ENCODE peak calls at places on chromosomes 16 and 17, in six cellular contexts. P, L, R, N, F and S are unnamed samples.
A peak's percentile ranks its signal among the peaks of the same experiment; 100 is the strongest.

GRCh38 chr17:27984816-27985215 is 57.7 kb upstream of the NLK start:
- DNase-seq in P (no peak), L (no peak), R (no peak), N (no peak), F (no peak), S (no peak)

GRCh38 chr17:3885970-3886369 is 6.9 kb downstream of the CAMKK1 start:
- DNase-seq in P (no peak), L (peak; percentile 90), R (peak; percentile 73), N (no peak), F (peak; percentile 70), S (no peak)

GRCh38 chr17:78797691-78798585 is 15.9 kb upstream of the CYTH1 start:
- DNase-seq in P (no peak), L (no peak), R (no peak), N (no peak), F (no peak), S (no peak)

GRCh38 chr16:66714659-66715307 is 18.2 kb upstream of the CMTM4 start:
- DNase-seq in P (no peak), L (no peak), R (no peak), N (no peak), F (no peak), S (no peak)

GRCh38 chr16:30966033-30966619 is 8.6 kb downstream of the SETD1A start:
- DNase-seq in P (no peak), L (no peak), R (no peak), N (no peak), F (no peak), S (no peak)

GRCh38 chr17:76982408-76983074 is 114.3 kb downstream of the MGAT5B start:
- DNase-seq in P (no peak), L (no peak), R (no peak), N (no peak), F (no peak), S (no peak)

GRCh38 chr16:27237229-27238015 is 31.1 kb downstream of the NSMCE1 start:
- DNase-seq in P (peak; percentile 80), L (no peak), R (no peak), N (peak; percentile 80), F (no peak), S (peak; percentile 39)

GRCh38 chr17:2192367-2193028 is 111.1 kb downstream of the SMG6 start:
- DNase-seq in P (no peak), L (peak; percentile 92), R (peak; percentile 76), N (no peak), F (peak; percentile 95), S (no peak)

GRCh38 chr16:67207857-67208524 is 9.1 kb downstream of the ELMO3 start:
- DNase-seq in P (peak; percentile 38), L (no peak), R (peak; percentile 32), N (no peak), F (peak; percentile 74), S (no peak)

GRCh38 chr17:44278006-44278405 is 10.1 kb upstream of the SLC4A1 start:
- DNase-seq in P (peak; percentile 4), L (peak; percentile 26), R (no peak), N (no peak), F (peak; percentile 25), S (no peak)

GRCh38 chr16:87317766-87318121 is 552 bp upstream of the C16orf95 start:
- DNase-seq in P (peak; percentile 62), L (peak; percentile 67), R (peak; percentile 56), N (no peak), F (peak; percentile 46), S (peak; percentile 29)

GRCh38 chr17:7229504-7229903 is 4.8 kb downstream of the DVL2 start:
- DNase-seq in P (no peak), L (no peak), R (no peak), N (no peak), F (no peak), S (no peak)

GRCh38 chr16:28596840-28597691 is at the start of gene SULT1A2:
- DNase-seq in P (no peak), L (no peak), R (no peak), N (no peak), F (no peak), S (no peak)

GRCh38 chr17:38893612-38894011 is 23.8 kb downstream of the LASP1 start:
- DNase-seq in P (no peak), L (peak; percentile 71), R (no peak), N (no peak), F (no peak), S (no peak)

GRCh38 chr17:83183951-83184506 is 104.6 kb downstream of the METRNL start:
- DNase-seq in P (no peak), L (no peak), R (no peak), N (no peak), F (no peak), S (no peak)

GRCh38 chr16:11691771-11692170 is 23.5 kb downstream of the SNN start:
- DNase-seq in P (no peak), L (no peak), R (no peak), N (no peak), F (no peak), S (no peak)

GRCh38 chr16:11689031-11689840 is 21.0 kb downstream of the SNN start:
- DNase-seq in P (peak; percentile 72), L (peak; percentile 36), R (no peak), N (peak; percentile 70), F (no peak), S (no peak)

GRCh38 chr16:11692171-11692570 is 23.9 kb downstream of the SNN start:
- DNase-seq in P (no peak), L (no peak), R (no peak), N (no peak), F (no peak), S (no peak)

GRCh38 chr16:11691235-11691634 is 23.0 kb downstream of the SNN start:
- DNase-seq in P (no peak), L (no peak), R (no peak), N (no peak), F (no peak), S (no peak)

DNA sequence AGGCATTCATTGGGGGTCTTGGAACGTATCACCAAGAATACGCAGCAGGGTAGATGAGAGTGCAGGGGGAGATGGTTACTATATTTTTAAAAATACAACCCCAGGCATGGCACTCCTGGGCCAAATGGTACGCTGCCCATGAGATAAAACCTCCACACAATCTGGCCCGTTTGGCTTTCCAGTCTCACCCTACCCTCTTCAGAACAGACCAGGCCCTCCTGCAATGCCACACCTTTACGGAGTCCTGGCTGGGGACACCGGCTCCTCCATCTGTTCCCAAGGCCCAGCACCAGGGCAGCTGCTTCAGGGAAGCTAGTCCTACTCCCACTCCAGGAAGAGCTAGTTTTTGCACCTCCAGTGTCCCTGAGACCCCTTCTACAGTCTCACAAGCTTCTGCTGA is 24.4 kb downstream of the SNN start:
- DNase-seq in P (no peak), L (no peak), R (no peak), N (no peak), F (no peak), S (no peak)
- TF ChIP-seq CTCF in P (no peak), L (no peak), R (no peak), N (no peak), F (no peak), S (no peak)

DNA sequence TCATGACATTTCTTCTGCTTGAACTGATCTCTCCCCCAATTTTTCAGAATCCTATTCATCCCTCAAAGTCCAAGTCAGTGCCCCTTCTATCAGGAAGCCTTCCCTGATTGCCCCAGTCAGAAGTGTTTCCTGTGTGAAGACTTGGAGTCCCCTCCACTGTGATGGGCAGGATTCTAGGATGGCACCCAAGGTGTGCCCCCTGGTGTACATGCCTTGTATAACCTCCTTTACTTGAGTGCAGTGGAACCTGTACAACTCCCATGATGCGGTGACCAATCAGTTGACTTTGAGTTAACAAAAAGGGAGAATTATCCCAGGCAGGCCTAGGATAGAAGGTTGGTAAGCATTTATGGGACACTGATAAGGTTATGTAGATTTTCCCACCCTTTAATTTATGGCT is 23.4 kb downstream of the MYH13 start:
- DNase-seq in P (no peak), L (no peak), R (peak; percentile 27), N (no peak), F (no peak), S (no peak)
- TF ChIP-seq CTCF in P (peak; percentile 30), L (no peak), R (no peak), N (no peak), F (peak; percentile 33), S (peak; percentile 49)

GRCh38 chr17:82096709-82097186 is 1.3 kb downstream of the FASN start:
- DNase-seq in P (no peak), L (no peak), R (no peak), N (no peak), F (no peak), S (no peak)

GRCh38 chr17:82095777-82096708 is 2.0 kb downstream of the FASN start:
- DNase-seq in P (no peak), L (peak; percentile 38), R (no peak), N (no peak), F (no peak), S (no peak)

GRCh38 chr17:82098169-82098938 is at the start of gene FASN:
- DNase-seq in P (peak; percentile 100), L (peak; percentile 97), R (peak; percentile 97), N (peak; percentile 100), F (peak; percentile 92), S (peak; percentile 95)

GRCh38 chr17:82097919-82098168 is 192 bp downstream of the FASN start:
- DNase-seq in P (no peak), L (no peak), R (no peak), N (no peak), F (no peak), S (no peak)

GRCh38 chr17:82097187-82097918 is 683 bp downstream of the FASN start:
- DNase-seq in P (peak; percentile 66), L (peak; percentile 79), R (peak; percentile 66), N (peak; percentile 50), F (peak; percentile 31), S (peak; percentile 62)
- TF ChIP-seq CTCF in P (no peak), L (no peak), R (no peak), N (no peak), F (no peak), S (no peak)

GRCh38 chr17:35973333-35974260 is 7.7 kb downstream of the CCL16 start:
- DNase-seq in P (no peak), L (peak; percentile 47), R (peak; percentile 16), N (no peak), F (peak; percentile 30), S (no peak)
- TF ChIP-seq CTCF in P (no peak), L (no peak), R (no peak), N (no peak), F (no peak), S (no peak)

DNA sequence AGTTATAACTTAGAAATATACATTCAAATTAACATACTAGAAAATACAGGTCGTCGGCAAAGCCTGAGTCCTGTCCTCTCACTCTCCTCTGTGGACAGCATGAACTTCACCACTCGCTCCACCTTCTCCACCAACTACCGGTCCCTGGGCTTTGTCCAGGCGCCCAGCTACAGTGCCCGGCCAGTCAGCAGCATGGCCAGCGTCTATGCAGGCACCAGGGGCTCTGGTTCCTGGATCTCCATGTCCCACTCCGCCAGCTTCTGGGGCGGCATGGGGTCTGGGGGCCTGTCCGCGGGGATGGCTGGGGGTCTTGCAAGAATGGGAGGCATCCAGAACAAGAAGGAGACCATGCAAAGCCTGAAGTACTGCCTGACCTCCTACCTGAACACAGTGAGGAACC is 319.4 kb downstream of the ZFHX3 start:
- DNase-seq in P (no peak), L (no peak), R (no peak), N (no peak), F (no peak), S (no peak)
- TF ChIP-seq CTCF in P (no peak), L (no peak), R (no peak), N (no peak), F (no peak), S (no peak)